ENCODE peak calls at places on chromosome 7, in five cellular contexts. S is stimulated activated CD4-positive, alpha-beta T cell treated with anti-CD3 and anti-CD28 coated beads, TNF-alpha, amount 100 ng/mL, for 48 hours; B is DND-41; D is activated T-helper 1 cell treated with anti-CD3 and anti-CD28 coated beads, Interleukin-2, amount 50 U/mL, for 16 hours; M is activated CD4-positive, alpha-beta T cell treated with anti-CD3 and anti-CD28 coated beads, Interleukin-2, amount 50 U/mL, for 1 hour. Z is an unnamed sample.

GRCh38 chr7:130180571-130180971 is 24.6 kb downstream of the TMEM209 start:
- DNase-seq in S (peak; percentile 40), B (no peak), D (no peak), M (no peak), Z (no peak)

GRCh38 chr7:158395780-158396214 is 191.8 kb downstream of the PTPRN2 start:
- DNase-seq in S (no peak), B (no peak), D (no peak), M (no peak), Z (no peak)

GRCh38 chr7:26376208-26376917 is 84.7 kb downstream of the SNX10 start:
- DNase-seq in S (peak; percentile 16), B (no peak), D (no peak), M (peak; percentile 26), Z (no peak)

GRCh38 chr7:159007308-159008054 is 137.2 kb downstream of the VIPR2 start:
- DNase-seq in S (no peak), B (no peak), D (no peak), M (no peak), Z (no peak)

GRCh38 chr7:141691540-141691939 is 10.4 kb downstream of the DENND11 start:
- DNase-seq in S (no peak), B (no peak), D (no peak), M (no peak), Z (no peak)

GRCh38 chr7:123571684-123572083 is 14.1 kb upstream of the NDUFA5 start:
- DNase-seq in S (no peak), B (no peak), D (no peak), M (no peak), Z (no peak)

GRCh38 chr7:100726998-100727761 is 6.2 kb upstream of the ZAN start:
- DNase-seq in S (no peak), B (no peak), D (no peak), M (no peak), Z (no peak)

GRCh38 chr7:42964849-42965805 is 33.0 kb downstream of the MRPL32 start:
- DNase-seq in S (no peak), B (no peak), D (no peak), M (no peak), Z (no peak)

GRCh38 chr7:114334992-114335391 is 79.6 kb upstream of the FOXP2 start:
- DNase-seq in S (no peak), B (no peak), D (no peak), M (no peak), Z (no peak)

GRCh38 chr7:137122145-137122544 is 221.4 kb downstream of the PTN start:
- DNase-seq in S (no peak), B (no peak), D (no peak), M (no peak), Z (no peak)

GRCh38 chr7:133846203-133846945 is 280.8 kb upstream of the LRGUK start:
- DNase-seq in S (no peak), B (no peak), D (no peak), M (no peak), Z (no peak)

GRCh38 chr7:132380065-132380464 is 196.2 kb downstream of the PLXNA4 start:
- DNase-seq in S (no peak), B (no peak), D (no peak), M (no peak), Z (no peak)

GRCh38 chr7:84722734-84723133 is 464.1 kb downstream of the SEMA3D start:
- DNase-seq in S (no peak), B (no peak), D (no peak), M (no peak), Z (no peak)

GRCh38 chr7:133051066-133051465 is 30.8 kb downstream of the CHCHD3 start:
- DNase-seq in S (no peak), B (no peak), D (no peak), M (no peak), Z (no peak)

GRCh38 chr7:79953130-79953529 is 181.5 kb upstream of the GNAI1 start:
- DNase-seq in S (no peak), B (no peak), D (no peak), M (no peak), Z (no peak)